ENCODE peak calls at places on chromosomes 1 and 21, in four cellular contexts. W, R, V and P are unnamed samples.

GRCh38 chr1:57019240-57019805 is 53.5 kb upstream of the C8B start:
- DNase-seq in W (no peak), R (no peak), V (no peak), P (no peak)

GRCh38 chr1:8524637-8525157 is 206.8 kb downstream of the SLC45A1 start:
- DNase-seq in W (no peak), R (no peak), V (no peak), P (no peak)

GRCh38 chr1:175527773-175528172 is 215.6 kb downstream of the TNR start:
- DNase-seq in W (no peak), R (no peak), V (no peak), P (no peak)

GRCh38 chr1:236753554-236753953 is 41.5 kb upstream of the MTR start:
- DNase-seq in W (no peak), R (no peak), V (no peak), P (peak)

GRCh38 chr1:38004284-38005101 is 821 bp downstream of the FHL3 start:
- DNase-seq in W (peak), R (no peak), V (no peak), P (no peak)

GRCh38 chr1:230050973-230051735 is 15.9 kb upstream of the GALNT2 start:
- DNase-seq in W (no peak), R (no peak), V (no peak), P (no peak)

GRCh38 chr1:151326619-151327222 is 495 bp downstream of the PI4KB start:
- DNase-seq in W (peak), R (peak), V (no peak), P (no peak)

GRCh38 chr1:37657620-37658412 is 23.1 kb upstream of the RSPO1 start:
- DNase-seq in W (no peak), R (no peak), V (no peak), P (no peak)

GRCh38 chr1:119974013-119974412 is 77.7 kb upstream of the ADAM30 start:
- DNase-seq in W (no peak), R (no peak), V (no peak), P (no peak)

GRCh38 chr1:231387770-231388669 is 34.1 kb downstream of the EGLN1 start:
- DNase-seq in W (no peak), R (no peak), V (no peak), P (no peak)

GRCh38 chr1:12636098-12636950 is 7.6 kb upstream of the AADACL4 start:
- DNase-seq in W (no peak), R (peak), V (no peak), P (no peak)

GRCh38 chr1:83060216-83060615 is 938.7 kb downstream of the TTLL7 start:
- DNase-seq in W (peak), R (no peak), V (no peak), P (no peak)

GRCh38 chr1:115476616-115477015 is 138.6 kb upstream of the NGF start:
- DNase-seq in W (no peak), R (no peak), V (no peak), P (no peak)

GRCh38 chr1:47951545-47952235 is 45.5 kb downstream of the TRABD2B start:
- DNase-seq in W (no peak), R (no peak), V (no peak), P (no peak)

GRCh38 chr1:235113183-235113917 is 15.3 kb downstream of the TOMM20 start:
- DNase-seq in W (no peak), R (no peak), V (no peak), P (no peak)

GRCh38 chr21:9763807-9764206 is 757.6 kb upstream of the TPTE start:
- DNase-seq in W (no peak), R (no peak), V (no peak), P (no peak)

GRCh38 chr1:110249256-110249655 is 39.1 kb downstream of the KCNC4 start:
- DNase-seq in W (no peak), R (no peak), V (no peak), P (no peak)

GRCh38 chr1:162070825-162071224 is 1.3 kb downstream of the NOS1AP start:
- DNase-seq in W (no peak), R (no peak), V (no peak), P (no peak)

DNA sequence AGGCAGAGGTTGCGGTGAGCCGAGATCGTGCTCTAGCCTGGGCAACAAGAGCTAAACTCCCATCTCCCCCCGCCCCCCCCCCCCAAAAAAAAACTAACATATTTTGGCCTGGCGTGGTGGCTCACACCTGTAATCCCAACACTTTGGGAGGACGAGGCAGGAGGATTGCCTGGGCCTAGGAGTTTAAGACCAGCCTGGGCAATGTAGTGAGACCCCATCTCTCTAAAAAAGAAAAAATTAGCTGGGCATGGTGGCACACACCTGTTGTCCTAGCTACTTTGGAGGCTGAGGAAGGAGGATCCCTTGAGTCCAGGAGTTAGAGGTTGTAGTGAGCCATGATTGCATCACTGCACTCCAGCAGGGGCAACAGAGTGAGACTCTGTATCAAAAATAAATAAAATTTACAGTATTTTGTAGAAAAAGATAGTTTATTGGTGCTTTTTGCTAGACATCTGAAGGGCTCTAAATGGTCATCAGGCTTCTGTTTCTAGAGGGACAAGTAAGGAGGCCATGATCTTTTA is 9.0 kb downstream of the YTHDF2 start:
- DNase-seq in W (no peak), R (no peak), V (no peak), P (no peak)
- H3K4me3 ChIP-seq in W (no peak), R (no peak), V (no peak), P (no peak)

DNA sequence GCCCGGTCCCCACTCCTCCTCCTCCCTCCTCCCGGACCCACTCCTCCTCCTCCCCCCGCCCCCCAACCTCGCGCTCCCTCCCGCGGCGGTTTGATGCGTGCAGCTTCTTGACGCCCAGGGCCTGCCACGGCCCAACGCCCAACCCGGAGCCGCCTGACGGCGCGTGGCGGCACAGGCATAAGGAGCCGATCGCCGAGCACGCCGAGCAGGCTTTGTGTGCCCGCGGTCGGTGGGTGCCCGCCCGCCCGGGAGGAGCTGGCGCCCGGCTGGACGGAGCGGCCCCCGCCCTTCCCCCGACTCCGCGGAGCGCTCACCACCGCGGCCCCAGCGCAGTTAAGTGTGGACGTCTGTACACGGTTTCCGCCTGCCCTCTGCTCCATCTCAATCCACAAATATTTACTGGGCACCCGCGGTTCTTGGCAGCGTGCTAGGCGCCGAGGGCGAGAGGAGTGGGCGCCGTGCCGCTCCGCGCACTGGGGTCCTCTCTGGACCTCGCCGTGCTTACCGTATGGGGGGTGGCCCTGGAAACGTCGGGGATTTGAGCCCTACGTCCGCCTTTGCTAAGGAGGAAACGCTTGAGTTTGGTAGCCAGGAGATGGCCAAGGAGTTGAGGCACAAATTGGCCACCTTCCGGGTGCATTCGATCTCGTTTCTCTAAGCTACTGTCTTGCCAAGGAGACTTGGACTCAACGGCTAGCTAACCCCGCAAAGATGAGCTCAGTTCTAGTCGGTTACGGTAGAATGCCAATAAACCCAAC is 428 bp upstream of the HDGF start:
- DNase-seq in W (peak), R (peak), V (peak), P (peak)
- TF ChIP-seq CTCF in W (no peak), R (no peak), V (no peak), P (no peak)

GRCh38 chr1:41660570-41661427 is 176.3 kb upstream of the EDN2 start:
- DNase-seq in W (no peak), R (no peak), V (no peak), P (no peak)
- H3K4me3 ChIP-seq in W (peak), R (peak), V (peak), P (peak)

GRCh38 chr1:204494281-204495077 is at the start of gene PIK3C2B:
- DNase-seq in W (peak), R (peak), V (no peak), P (no peak)
- TF ChIP-seq CTCF in W (peak), R (peak), V (no peak), P (peak)

DNA sequence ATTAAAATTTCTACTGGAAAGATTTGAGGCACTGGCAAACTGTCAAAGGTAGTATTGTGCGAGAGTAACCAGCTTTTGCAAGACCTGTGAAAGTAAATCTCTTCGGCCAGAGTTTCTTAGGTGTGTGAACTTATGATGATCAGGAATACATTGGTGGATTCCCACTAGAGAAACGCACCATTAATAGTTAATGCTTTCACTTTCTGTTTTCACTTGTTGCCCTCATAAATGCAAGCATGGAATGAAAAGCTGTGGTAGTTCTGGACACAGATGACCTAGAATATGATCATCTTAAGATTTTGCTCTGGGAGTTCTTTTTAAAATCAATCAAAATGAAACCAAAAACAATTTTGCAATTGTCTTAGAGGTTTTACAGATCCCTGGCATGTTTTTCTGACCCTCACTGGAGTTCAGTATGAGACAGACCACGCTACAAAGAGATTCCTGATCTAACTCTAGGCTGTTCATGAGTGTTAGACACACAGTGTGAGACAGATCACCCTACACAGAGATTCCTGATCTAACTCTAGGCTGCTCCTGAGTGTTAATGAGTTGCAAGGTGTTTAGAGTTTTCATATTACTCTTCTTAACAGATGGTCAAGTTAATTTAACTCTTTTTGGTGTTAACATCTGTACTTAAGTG is 98.8 kb downstream of the SDCCAG8 start:
- DNase-seq in W (no peak), R (no peak), V (no peak), P (no peak)
- H3K4me3 ChIP-seq in W (no peak), R (peak), V (peak), P (no peak)

GRCh38 chr1:21270086-21270689 is 20.1 kb downstream of the ECE1 start:
- DNase-seq in W (peak), R (peak), V (no peak), P (no peak)
- TF ChIP-seq CTCF in W (peak), R (peak), V (peak), P (peak)

GRCh38 chr21:44866780-44867179 is 6.7 kb downstream of the PTTG1IP start:
- DNase-seq in W (no peak), R (no peak), V (peak), P (no peak)

GRCh38 chr21:44867999-44868700 is 5.3 kb downstream of the PTTG1IP start:
- DNase-seq in W (no peak), R (no peak), V (no peak), P (no peak)

GRCh38 chr21:44869860-44870747 is 3.4 kb downstream of the PTTG1IP start:
- DNase-seq in W (peak), R (no peak), V (peak), P (peak)

GRCh38 chr21:44867464-44867863 is 6.0 kb downstream of the PTTG1IP start:
- DNase-seq in W (no peak), R (no peak), V (no peak), P (no peak)

DNA sequence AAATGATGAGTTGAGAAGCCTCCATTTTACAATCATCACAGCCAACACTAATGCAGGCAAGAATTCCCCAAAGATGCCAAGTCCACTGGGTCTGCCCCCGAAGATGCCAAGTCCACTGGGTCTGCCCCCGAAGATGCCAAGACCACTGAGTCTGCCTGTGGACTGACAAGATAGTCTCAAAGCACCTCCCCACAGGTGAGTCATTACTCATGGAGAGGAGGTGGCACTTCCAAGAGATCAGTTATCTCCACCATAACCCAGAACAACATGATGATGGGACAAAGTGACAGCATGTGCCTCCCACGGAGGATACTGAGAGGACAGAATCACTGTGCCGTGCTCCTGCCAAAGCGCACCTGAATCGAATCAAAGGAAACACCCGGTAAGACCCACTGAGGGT is 4.8 kb downstream of the PTTG1IP start:
- DNase-seq in W (no peak), R (no peak), V (no peak), P (no peak)
- H3K4me3 ChIP-seq in W (no peak), R (no peak), V (no peak), P (no peak)

GRCh38 chr1:217311766-217312165 is 319.1 kb downstream of the GPATCH2 start:
- DNase-seq in W (no peak), R (no peak), V (no peak), P (no peak)
- TF ChIP-seq CTCF in W (no peak), R (peak), V (peak), P (no peak)

GRCh38 chr1:30755334-30755733 is 2.2 kb downstream of the LAPTM5 start:
- DNase-seq in W (no peak), R (no peak), V (no peak), P (no peak)

GRCh38 chr1:30753660-30754123 is 3.9 kb downstream of the LAPTM5 start:
- DNase-seq in W (no peak), R (no peak), V (no peak), P (no peak)

GRCh38 chr1:30756206-30756544 is 1.4 kb downstream of the LAPTM5 start:
- DNase-seq in W (no peak), R (no peak), V (no peak), P (no peak)

GRCh38 chr1:30755746-30756145 is 1.8 kb downstream of the LAPTM5 start:
- DNase-seq in W (no peak), R (no peak), V (no peak), P (no peak)

GRCh38 chr1:30754684-30755171 is 2.8 kb downstream of the LAPTM5 start:
- DNase-seq in W (no peak), R (no peak), V (no peak), P (no peak)
- H3K4me3 ChIP-seq in W (no peak), R (no peak), V (no peak), P (no peak)

GRCh38 chr1:29415861-29416260 is 179.5 kb downstream of the PTPRU start:
- DNase-seq in W (no peak), R (no peak), V (no peak), P (no peak)

GRCh38 chr1:29414091-29414490 is 177.8 kb downstream of the PTPRU start:
- DNase-seq in W (no peak), R (no peak), V (no peak), P (no peak)

GRCh38 chr1:29413661-29414060 is 177.3 kb downstream of the PTPRU start:
- DNase-seq in W (no peak), R (no peak), V (no peak), P (no peak)

GRCh38 chr1:29416267-29416666 is 179.9 kb downstream of the PTPRU start:
- DNase-seq in W (no peak), R (no peak), V (no peak), P (no peak)

DNA sequence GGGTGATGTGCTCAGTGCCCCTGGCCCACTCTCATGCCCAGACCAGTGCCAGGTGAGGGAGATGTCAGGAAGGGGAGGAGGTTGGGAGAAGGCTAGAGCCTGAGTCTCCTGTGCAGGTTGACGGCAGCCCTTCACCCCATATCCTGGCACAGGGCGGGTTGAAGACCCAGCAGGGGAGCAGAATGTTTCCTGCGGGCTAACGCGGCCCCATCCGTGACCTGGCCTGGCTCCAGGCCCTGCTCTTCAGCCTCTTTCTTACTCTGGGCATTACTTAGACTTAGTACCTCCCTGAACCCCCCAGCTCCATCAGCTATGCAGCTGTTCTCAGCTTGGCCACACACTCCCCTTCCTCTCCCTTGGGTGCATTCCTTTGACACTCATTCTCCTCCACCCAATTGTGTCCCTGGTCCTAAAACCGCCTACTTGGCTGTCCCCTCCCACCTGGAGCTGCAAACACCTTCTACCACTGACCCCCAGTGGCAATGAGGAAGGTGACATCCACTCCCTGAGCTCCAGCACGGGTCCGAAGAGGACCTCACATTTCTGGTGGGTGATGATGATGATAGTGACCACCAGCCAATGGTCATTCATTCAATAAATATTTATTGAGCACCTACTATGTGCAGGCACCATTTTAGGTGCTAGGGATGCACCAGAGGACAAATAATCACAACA is 179.0 kb downstream of the PTPRU start:
- DNase-seq in W (peak), R (no peak), V (no peak), P (no peak)
- TF ChIP-seq CTCF in W (peak), R (no peak), V (no peak), P (peak)